ENCODE peak calls at places on chromosome 6, in five cellular contexts. Z, U, I, C and D are unnamed samples.

GRCh38 chr6:56916849-56917551 is 37.9 kb upstream of the BEND6 start:
- DNase-seq in Z (no peak), I (peak; percentile 11), U (peak; percentile 66), C (no peak), D (no peak)

GRCh38 chr6:81126150-81126549 is 626.3 kb downstream of the TENT5A start:
- DNase-seq in C (no peak), U (no peak), Z (no peak), I (no peak), D (no peak)

GRCh38 chr6:136547336-136547735 is 2.9 kb downstream of the MAP7 start:
- DNase-seq in I (peak; percentile 3), Z (peak; percentile 29), U (peak; percentile 30), C (no peak), D (peak; percentile 73)

GRCh38 chr6:42276008-42276890 is 58.6 kb upstream of the MRPS10 start:
- DNase-seq in I (no peak), Z (no peak), U (no peak), C (no peak), D (no peak)

GRCh38 chr6:149170564-149171452 is 146.7 kb upstream of the TAB2 start:
- DNase-seq in I (no peak), C (no peak), U (no peak), Z (no peak), D (no peak)

GRCh38 chr6:72849346-72849745 is 227.5 kb downstream of the KCNQ5 start:
- DNase-seq in I (no peak), U (no peak), C (no peak), Z (no peak), D (no peak)

GRCh38 chr6:162442675-162443074 is 284.9 kb downstream of the PRKN start:
- DNase-seq in I (no peak), Z (peak; percentile 32), C (no peak), U (peak; percentile 33), D (peak; percentile 61)

GRCh38 chr6:13183446-13184088 is 144.8 kb downstream of the TBC1D7 start:
- DNase-seq in Z (no peak), I (no peak), C (no peak), U (no peak), D (no peak)

GRCh38 chr6:108689279-108690161 is 128.8 kb downstream of the FOXO3 start:
- DNase-seq in I (no peak), C (no peak), U (peak; percentile 89), Z (no peak), D (peak; percentile 72)

GRCh38 chr6:167294241-167294640 is 3.1 kb downstream of the UNC93A start:
- DNase-seq in Z (no peak), I (no peak), U (no peak), C (no peak), D (no peak)

GRCh38 chr6:12804967-12805645 is 88.5 kb downstream of the PHACTR1 start:
- DNase-seq in I (no peak), C (no peak), U (no peak), Z (no peak), D (no peak)